ENCODE peak calls at places on chromosomes 13 and 19, in eight cellular contexts. O is type B pancreatic cell, M is BE2C, J is brain microvascular endothelial cell, K is AG04449, Y is fibroblast of villous mesenchyme, H is HFFc6, I is left lung. Q is an unnamed sample.

GRCh38 chr13:57996717-57997116 is 365.2 kb downstream of the PCDH17 start:
- DNase-seq in O (no peak), H (no peak), Y (no peak), M (no peak), K (no peak), J (no peak), I (no peak), Q (no peak)

GRCh38 chr13:51895906-51896888 is 34.4 kb downstream of the CCDC70 start:
- DNase-seq in K (peak), H (peak), O (no peak), Y (peak), I (no peak), J (peak), M (peak), Q (no peak)

GRCh38 chr13:110711778-110712070 is 1.8 kb upstream of the ING1 start:
- DNase-seq in K (no peak), Y (no peak), I (no peak), M (no peak), J (peak), H (no peak), O (no peak), Q (no peak)

GRCh38 chr19:29415507-29415906 is 110.3 kb upstream of the VSTM2B start:
- DNase-seq in H (no peak), Y (no peak), I (no peak), K (no peak), O (no peak), M (no peak), J (no peak), Q (no peak)

GRCh38 chr13:73268306-73268705 is 209.5 kb downstream of the KLF5 start:
- DNase-seq in I (no peak), H (peak), Y (peak), J (peak), O (no peak), K (no peak), M (peak), Q (no peak)

GRCh38 chr13:113943821-113944565 is 29.9 kb downstream of the C13orf46 start:
- DNase-seq in H (no peak), J (no peak), M (no peak), O (no peak), I (peak), K (no peak), Y (no peak), Q (peak)

GRCh38 chr19:12546903-12547302 is 4.4 kb downstream of the ZNF564 start:
- DNase-seq in K (no peak), H (no peak), M (no peak), I (no peak), J (no peak), O (no peak), Y (no peak), Q (no peak)

GRCh38 chr19:6826281-6826920 is 53.9 kb downstream of the VAV1 start:
- DNase-seq in J (no peak), H (no peak), O (no peak), Y (no peak), I (no peak), K (no peak), M (no peak), Q (no peak)

GRCh38 chr13:50691682-50692263 is 151.7 kb downstream of the DLEU7 start:
- DNase-seq in J (peak), I (no peak), Y (no peak), O (no peak), H (no peak), M (peak), K (no peak), Q (no peak)

GRCh38 chr13:24178847-24179845 is 18.6 kb downstream of the SPATA13 start:
- DNase-seq in H (peak), M (no peak), I (no peak), Y (peak), K (no peak), J (no peak), O (no peak), Q (no peak)

DNA sequence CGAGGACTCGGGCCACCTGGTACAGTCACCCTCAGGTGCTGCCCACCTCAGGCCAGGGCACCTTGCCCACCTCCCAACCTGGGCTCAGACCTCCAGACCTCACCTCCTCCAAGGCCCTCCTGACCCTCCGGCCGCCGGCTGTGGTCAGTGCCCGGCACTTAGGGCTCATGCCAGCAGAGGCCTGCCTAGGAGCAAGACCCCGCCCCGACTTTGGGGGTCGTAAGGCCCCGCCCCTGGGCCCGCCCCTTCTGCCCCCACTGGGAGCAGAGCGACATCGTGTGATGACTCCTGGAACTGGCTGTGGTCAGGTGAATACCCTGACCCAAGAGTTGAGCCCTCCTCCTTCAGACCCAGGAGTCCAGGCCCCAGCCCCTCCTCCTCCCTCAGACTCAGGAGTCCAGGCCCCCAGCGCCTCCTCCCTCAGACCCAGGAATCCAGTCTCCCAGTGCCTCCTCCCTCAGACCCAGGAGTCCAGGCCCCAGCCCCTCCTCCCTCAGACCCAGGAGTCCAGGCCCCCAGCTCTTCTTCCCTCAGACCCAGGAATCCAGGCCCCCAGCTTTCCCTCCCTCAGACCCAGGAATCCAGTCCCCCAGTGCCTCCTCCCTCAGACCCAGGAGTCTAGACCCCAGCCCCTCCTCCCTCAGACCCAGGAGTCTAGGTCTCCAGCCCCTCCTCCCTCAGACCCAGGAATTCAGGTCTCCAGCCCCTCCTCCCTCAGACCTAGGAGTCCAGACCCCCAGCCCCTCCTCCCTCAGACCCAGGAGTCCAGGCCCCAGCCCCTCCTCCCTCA is at the start of gene SBK2:
- DNase-seq in H (no peak), O (no peak), J (no peak), K (no peak), I (no peak), Y (no peak), M (peak), Q (no peak)
- TF ChIP-seq CTCF in H (peak), O (peak), J (peak), K (peak), I (no peak), Y (no peak), M (no peak), Q (no peak)

GRCh38 chr19:58466760-58467589 is at the start of gene ZNF324:
- DNase-seq in J (peak), K (peak), Y (peak), I (peak), O (peak), H (peak), M (peak), Q (peak)

GRCh38 chr19:58466089-58466759 is 656 bp upstream of the ZNF324 start:
- DNase-seq in M (no peak), I (no peak), H (no peak), J (no peak), Y (no peak), K (no peak), O (no peak), Q (no peak)

GRCh38 chr19:58469241-58470013 is 2.5 kb downstream of the ZNF324 start:
- DNase-seq in K (no peak), M (no peak), Y (no peak), H (no peak), I (no peak), O (no peak), J (no peak), Q (no peak)

GRCh38 chr19:58471736-58472135 is 4.4 kb upstream of the ZNF446 start:
- DNase-seq in J (no peak), Y (no peak), O (no peak), K (no peak), M (no peak), I (peak), H (no peak), Q (no peak)

GRCh38 chr19:58468216-58468839 is 1.4 kb downstream of the ZNF324 start:
- DNase-seq in I (no peak), O (no peak), Y (no peak), H (no peak), K (no peak), M (no peak), J (no peak), Q (no peak)
- TF ChIP-seq CTCF in I (no peak), O (no peak), Y (no peak), H (no peak), K (no peak), M (no peak), J (no peak), Q (no peak)

GRCh38 chr13:76687467-76687866 is 198.7 kb downstream of the KCTD12 start:
- DNase-seq in J (no peak), H (no peak), I (no peak), O (no peak), K (no peak), M (no peak), Y (no peak), Q (no peak)
- TF ChIP-seq CTCF in J (no peak), H (no peak), I (no peak), O (no peak), K (no peak), M (no peak), Y (no peak), Q (no peak)

GRCh38 chr13:97435794-97436193 is 1.8 kb downstream of the RAP2A start:
- DNase-seq in Y (peak), M (no peak), O (no peak), K (no peak), H (peak), I (no peak), J (no peak), Q (no peak)

GRCh38 chr13:97434417-97435296 is 688 bp downstream of the RAP2A start:
- DNase-seq in I (no peak), H (peak), K (no peak), M (peak), J (peak), O (peak), Y (peak), Q (peak)

GRCh38 chr13:97435297-97435682 is 1.3 kb downstream of the RAP2A start:
- DNase-seq in K (no peak), M (no peak), H (no peak), Y (no peak), O (no peak), I (no peak), J (no peak), Q (no peak)

GRCh38 chr13:97437729-97438128 is 3.8 kb downstream of the RAP2A start:
- DNase-seq in H (no peak), M (no peak), J (no peak), I (no peak), K (no peak), Y (no peak), O (no peak), Q (no peak)

DNA sequence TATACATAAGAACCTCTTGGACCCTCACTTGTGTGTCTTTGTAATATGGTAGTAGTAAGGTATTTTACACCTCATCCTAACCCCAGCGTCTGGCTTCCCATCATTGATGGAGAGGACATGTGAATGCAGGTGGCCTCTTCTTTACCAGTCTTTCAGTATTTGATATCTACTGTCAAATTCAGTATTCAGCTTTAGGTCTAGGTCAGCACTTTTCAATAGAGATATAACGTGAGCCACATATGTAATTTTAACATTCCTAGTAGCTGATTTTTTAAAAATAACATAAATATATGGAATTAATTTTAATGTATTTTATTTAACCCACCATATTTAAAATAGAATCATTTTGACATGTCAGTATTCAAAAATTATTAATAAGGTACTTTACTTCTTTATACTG is 2.9 kb downstream of the RAP2A start:
- DNase-seq in Y (no peak), H (no peak), O (no peak), I (no peak), K (no peak), J (no peak), M (no peak), Q (no peak)
- TF ChIP-seq CTCF in Y (no peak), H (no peak), O (no peak), I (no peak), K (no peak), J (no peak), M (no peak), Q (no peak)